ENCODE peak calls at places on chromosomes 12 and 14, in five cellular contexts. F is astrocyte of the hippocampus; G is EH; V is effector memory CD4-positive, alpha-beta T cell; Y is iPS-NIHi11. S is an unnamed sample.

GRCh38 chr12:111154180-111154579 is 214.7 kb downstream of the PHETA1 start:
- DNase-seq in G (no peak), V (no peak), Y (peak; percentile 55), F (no peak), S (no peak)

GRCh38 chr14:55846852-55847471 is 267.0 kb downstream of the KTN1 start:
- DNase-seq in G (peak; percentile 85), F (peak; percentile 64), Y (no peak), V (no peak), S (peak; percentile 50)

GRCh38 chr14:99348816-99349609 is 77.0 kb upstream of the BCL11B start:
- DNase-seq in G (no peak), Y (no peak), V (no peak), F (no peak), S (no peak)

GRCh38 chr12:112900298-112901145 is 6.2 kb upstream of the OAS1 start:
- DNase-seq in F (peak; percentile 42), G (peak; percentile 35), Y (peak; percentile 80), V (no peak), S (peak; percentile 27)

GRCh38 chr12:84842406-84843013 is 70.1 kb downstream of the SLC6A15 start:
- DNase-seq in V (no peak), Y (peak; percentile 16), G (peak; percentile 62), F (peak; percentile 70), S (peak; percentile 51)

GRCh38 chr12:18224745-18225144 is 36.6 kb upstream of the PIK3C2G start:
- DNase-seq in V (no peak), Y (peak; percentile 26), F (peak; percentile 58), G (peak; percentile 18), S (peak; percentile 5)

GRCh38 chr14:96698846-96699543 is 98.2 kb upstream of the VRK1 start:
- DNase-seq in F (no peak), V (no peak), Y (no peak), G (no peak), S (no peak)

GRCh38 chr12:67391034-67391433 is 121.9 kb downstream of the CAND1 start:
- DNase-seq in G (no peak), F (no peak), V (no peak), Y (no peak), S (no peak)

GRCh38 chr14:95486875-95487668 is 29.4 kb downstream of the SYNE3 start:
- DNase-seq in F (no peak), Y (no peak), V (no peak), G (no peak), S (no peak)

GRCh38 chr12:42648061-42648460 is 58.5 kb upstream of the PRICKLE1 start:
- DNase-seq in V (no peak), F (peak; percentile 32), Y (no peak), G (no peak), S (no peak)

GRCh38 chr12:84070311-84070710 is 842.3 kb downstream of the SLC6A15 start:
- DNase-seq in G (peak; percentile 98), F (no peak), Y (no peak), V (no peak), S (peak; percentile 89)

GRCh38 chr12:2284321-2284813 is 231.6 kb downstream of the CACNA1C start:
- DNase-seq in V (no peak), G (peak; percentile 94), Y (no peak), F (peak; percentile 88), S (peak; percentile 84)

GRCh38 chr12:51421266-51421884 is 3.3 kb upstream of the SLC4A8 start:
- DNase-seq in V (no peak), Y (peak; percentile 73), G (peak; percentile 77), F (peak; percentile 85), S (peak; percentile 72)

GRCh38 chr12:121543786-121544185 is 37.0 kb downstream of the KDM2B start:
- DNase-seq in V (no peak), Y (no peak), G (no peak), F (no peak), S (no peak)

S was measured in IMR-90.